ENCODE peak calls at places on chromosome 18, in six cellular contexts. H is HL-60; D is dorsolateral prefrontal cortex; Z is stimulated activated naive CD8-positive, alpha-beta T cell treated with anti-CD3 and anti-CD28 coated beads, Interleukin-15, Interleukin-2, amounts not matched to agents 100 U/mL and 50 U/mL, for 24 hours; E is stimulated activated naive CD4-positive, alpha-beta T cell; O is SW480. M is an unnamed sample.

GRCh38 chr18:9757851-9758587 is 49.9 kb downstream of the RAB31 start:
- DNase-seq in D (no peak), O (no peak), H (no peak), E (no peak), Z (no peak), M (no peak)

GRCh38 chr18:54926593-54927297 is 32.5 kb downstream of the CCDC68 start:
- DNase-seq in O (no peak), E (no peak), H (no peak), Z (no peak), D (no peak), M (no peak)

GRCh38 chr18:6810191-6810590 is 80.7 kb downstream of the ARHGAP28 start:
- DNase-seq in O (no peak), D (no peak), Z (no peak), E (no peak), H (no peak), M (no peak)

GRCh38 chr18:48767090-48767670 is 183.6 kb downstream of the SMAD7 start:
- DNase-seq in O (no peak), Z (no peak), E (no peak), H (no peak), D (no peak), M (no peak)

GRCh38 chr18:59902180-59902992 is 2.6 kb downstream of the PMAIP1 start:
- DNase-seq in Z (no peak), H (no peak), D (no peak), E (no peak), O (peak), M (no peak)

GRCh38 chr18:13302611-13303267 is 84.2 kb downstream of the LDLRAD4 start:
- DNase-seq in E (no peak), H (no peak), O (no peak), Z (no peak), D (no peak), M (no peak)

GRCh38 chr18:13284330-13285027 is 65.9 kb downstream of the LDLRAD4 start:
- DNase-seq in D (no peak), Z (peak), H (no peak), O (no peak), E (no peak), M (no peak)

GRCh38 chr18:24731981-24732380 is 271.5 kb downstream of the HRH4 start:
- DNase-seq in E (no peak), H (no peak), O (peak), Z (no peak), D (no peak), M (no peak)

GRCh38 chr18:8812631-8813030 is 107.3 kb downstream of the MTCL1 start:
- DNase-seq in H (no peak), E (no peak), Z (no peak), O (no peak), D (no peak), M (no peak)

GRCh38 chr18:79754831-79755351 is 42.8 kb upstream of the KCNG2 start:
- DNase-seq in E (no peak), D (no peak), O (no peak), Z (no peak), H (no peak), M (no peak)

GRCh38 chr18:44912740-44913478 is 232.2 kb downstream of the SETBP1 start:
- DNase-seq in D (no peak), O (no peak), H (no peak), Z (no peak), E (no peak), M (no peak)

GRCh38 chr18:46407471-46408166 is 249.4 kb downstream of the LOXHD1 start:
- DNase-seq in E (no peak), H (no peak), D (no peak), Z (no peak), O (no peak), M (no peak)

GRCh38 chr18:3703732-3704176 is 253.8 kb downstream of the TGIF1 start:
- DNase-seq in Z (peak), E (no peak), D (peak), O (peak), H (peak), M (peak)

GRCh38 chr18:23998811-23999210 is 15.7 kb upstream of the TTC39C start:
- DNase-seq in O (peak), H (no peak), Z (no peak), E (no peak), D (no peak), M (no peak)

GRCh38 chr18:9323750-9324445 is 10.7 kb upstream of the TWSG1 start:
- DNase-seq in O (no peak), Z (no peak), H (no peak), D (no peak), E (no peak), M (no peak)

GRCh38 chr18:79899609-79900435 is 51.6 kb downstream of the SLC66A2 start:
- DNase-seq in E (no peak), O (no peak), Z (no peak), H (no peak), D (no peak), M (no peak)

GRCh38 chr18:23890589-23890988 is 124.0 kb upstream of the TTC39C start:
- DNase-seq in H (no peak), D (no peak), E (no peak), Z (no peak), O (no peak), M (no peak)

GRCh38 chr18:45838302-45839070 is 13.0 kb downstream of the SIGLEC15 start:
- DNase-seq in D (no peak), E (no peak), Z (no peak), H (no peak), O (no peak), M (no peak)

GRCh38 chr18:46073474-46074331 is 1.6 kb upstream of the PSTPIP2 start:
- DNase-seq in H (no peak), D (peak), E (peak), O (peak), Z (peak), M (peak)

GRCh38 chr18:23580677-23581367 is 5.5 kb downstream of the NPC1 start:
- DNase-seq in E (no peak), H (no peak), D (no peak), Z (no peak), O (no peak), M (no peak)

GRCh38 chr18:54961016-54961423 is 1.8 kb upstream of the CCDC68 start:
- DNase-seq in D (no peak), H (no peak), E (no peak), Z (no peak), O (no peak), M (no peak)

GRCh38 chr18:9569178-9569577 is 45.2 kb downstream of the PPP4R1 start:
- DNase-seq in Z (no peak), O (no peak), D (no peak), H (no peak), E (no peak), M (no peak)

GRCh38 chr18:6315556-6316331 is 99.0 kb downstream of the L3MBTL4 start:
- DNase-seq in O (peak), D (no peak), H (no peak), E (no peak), Z (no peak), M (no peak)

GRCh38 chr18:39872566-39872965 is 2082.5 kb upstream of the PIK3C3 start:
- DNase-seq in E (no peak), O (no peak), D (no peak), H (no peak), Z (no peak), M (no peak)

GRCh38 chr18:3281456-3282400 is 19.8 kb downstream of the MYL12B start:
- DNase-seq in D (no peak), Z (no peak), E (no peak), O (peak), H (peak), M (no peak)

GRCh38 chr18:38256366-38256765 is 690.8 kb upstream of the CELF4 start:
- DNase-seq in Z (no peak), O (no peak), E (no peak), H (no peak), D (no peak), M (no peak)

GRCh38 chr18:70382992-70383717 is 94.3 kb downstream of the SOCS6 start:
- DNase-seq in D (no peak), E (no peak), O (no peak), Z (no peak), H (no peak), M (no peak)

GRCh38 chr18:79518683-79519128 is 123.0 kb downstream of the NFATC1 start:
- DNase-seq in H (no peak), Z (no peak), O (no peak), D (no peak), E (no peak), M (peak)

GRCh38 chr18:59446012-59446411 is 86.9 kb upstream of the LMAN1 start:
- DNase-seq in O (peak), H (no peak), E (no peak), D (no peak), Z (no peak), M (peak)

GRCh38 chr18:44537521-44537920 is 143.2 kb upstream of the SETBP1 start:
- DNase-seq in H (no peak), D (no peak), O (no peak), E (no peak), Z (no peak), M (no peak)

M was measured in endothelial cell.